ENCODE peak calls at places on chromosomes 4 and X, in seven cellular contexts. C, Q, U, I, T, R and D are unnamed samples.

GRCh38 chr4:26763649-26764048 is 97.0 kb upstream of the STIM2 start:
- DNase-seq in C (no peak), Q (peak), U (no peak), I (no peak), T (no peak), R (no peak), D (no peak)

GRCh38 chr4:52873191-52873590 is 11.1 kb downstream of the RASL11B start:
- DNase-seq in C (no peak), Q (no peak), U (no peak), I (no peak), T (no peak), R (no peak), D (no peak)

GRCh38 chrX:103626855-103627254 is 1.9 kb upstream of the TCEAL1 start:
- DNase-seq in C (no peak), Q (no peak), U (no peak), I (no peak), T (no peak), R (no peak), D (no peak)

GRCh38 chr4:36006226-36006625 is 238.1 kb downstream of the ARAP2 start:
- DNase-seq in C (no peak), Q (peak), U (no peak), I (no peak), T (no peak), R (no peak), D (no peak)

GRCh38 chr4:5051210-5051691 is at the start of gene STK32B:
- DNase-seq in C (peak), Q (peak), U (peak), I (peak), T (peak), R (peak), D (peak)

GRCh38 chrX:151370906-151371305 is 26.1 kb upstream of the VMA21 start:
- DNase-seq in C (peak), Q (no peak), U (no peak), I (no peak), T (peak), R (no peak), D (no peak)

GRCh38 chr4:74316397-74316796 is 8.1 kb downstream of the EPGN start:
- DNase-seq in C (no peak), Q (no peak), U (no peak), I (peak), T (no peak), R (no peak), D (no peak)

GRCh38 chr4:107036602-107037151 is 564 bp upstream of the DKK2 start:
- DNase-seq in C (no peak), Q (no peak), U (no peak), I (peak), T (no peak), R (no peak), D (peak)

GRCh38 chrX:132267392-132267791 is 48.1 kb upstream of the RAP2C start:
- DNase-seq in C (no peak), Q (no peak), U (no peak), I (no peak), T (no peak), R (no peak), D (no peak)

GRCh38 chr4:119037709-119038463 is 97.7 kb upstream of the MYOZ2 start:
- DNase-seq in C (no peak), Q (no peak), U (no peak), I (no peak), T (no peak), R (no peak), D (no peak)
- H3K4me3 ChIP-seq in C (no peak), Q (no peak), U (no peak), I (peak), T (no peak), R (no peak), D (no peak)

DNA sequence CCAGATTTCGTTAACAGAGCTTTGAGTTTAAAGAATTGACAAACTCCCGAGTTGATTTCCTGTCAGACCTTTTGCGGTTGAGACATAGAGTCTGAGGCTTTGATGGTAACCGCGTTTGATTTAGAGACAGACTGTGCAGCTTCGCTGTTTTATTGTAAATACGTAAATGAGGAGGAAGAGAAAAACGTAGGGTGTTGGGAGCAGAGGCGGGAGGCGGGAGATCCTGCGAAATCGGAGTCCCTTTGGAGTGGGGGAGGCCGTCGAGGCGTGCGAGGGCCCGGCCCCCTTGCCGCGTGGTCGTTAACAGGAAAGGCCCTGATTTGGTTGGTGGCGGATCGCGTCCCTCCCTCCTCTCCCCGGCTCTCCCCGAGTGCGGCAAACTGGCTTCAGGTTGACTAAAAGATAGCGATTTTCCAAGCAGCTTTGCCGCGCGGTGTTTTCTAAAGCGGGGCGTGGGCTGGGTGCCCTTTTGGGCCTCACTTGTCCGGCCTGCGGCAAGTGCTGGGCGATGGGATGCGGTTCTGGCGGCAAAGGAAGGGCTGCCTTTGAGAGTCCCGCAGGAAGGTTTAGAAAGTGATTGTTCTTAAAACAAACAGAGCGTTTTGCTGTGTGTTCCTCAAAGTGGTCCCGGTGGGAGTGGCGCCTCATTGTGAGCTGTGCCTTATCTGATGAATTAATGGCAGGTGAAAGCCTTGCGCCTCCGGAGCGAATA is 865 bp downstream of the SCML1 start:
- DNase-seq in C (peak), Q (peak), U (peak), I (peak), T (peak), R (peak), D (no peak)
- H3K4me3 ChIP-seq in C (peak), Q (no peak), U (peak), I (peak), T (peak), R (peak), D (peak)

GRCh38 chrX:153494061-153494460 is 719 bp upstream of the BGN start:
- DNase-seq in C (no peak), Q (no peak), U (peak), I (peak), T (no peak), R (no peak), D (no peak)
- H3K4me3 ChIP-seq in C (peak), Q (no peak), U (peak), I (no peak), T (no peak), R (no peak), D (peak)

DNA sequence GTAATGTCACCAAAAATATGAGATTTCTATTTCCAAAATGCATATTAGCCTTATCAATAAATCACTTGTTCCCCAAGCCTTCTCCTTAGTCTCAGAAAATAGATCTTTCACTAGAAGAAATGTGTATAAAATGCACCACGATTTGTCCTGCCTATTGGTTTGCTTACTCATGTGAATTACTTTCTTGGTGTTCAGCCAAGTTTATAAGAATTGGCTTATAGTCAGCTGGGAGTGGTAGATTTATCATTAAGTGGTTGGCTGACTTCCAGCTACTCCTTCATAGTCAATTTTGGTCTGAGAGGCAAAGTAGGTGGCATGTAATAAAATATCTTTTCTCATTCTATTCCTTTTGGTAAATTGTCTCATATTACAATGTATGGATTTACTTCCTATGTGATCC is 1.3 kb downstream of the SULT1E1 start:
- DNase-seq in C (no peak), Q (no peak), U (no peak), I (no peak), T (no peak), R (no peak), D (no peak)
- H3K4me3 ChIP-seq in C (no peak), Q (no peak), U (no peak), I (no peak), T (no peak), R (no peak), D (peak)

GRCh38 chr4:112704991-112705845 is 68.3 kb downstream of the LARP7 start:
- DNase-seq in C (peak), Q (no peak), U (peak), I (peak), T (peak), R (peak), D (peak)
- H3K4me3 ChIP-seq in C (peak), Q (no peak), U (peak), I (peak), T (peak), R (no peak), D (peak)

GRCh38 chrX:141405878-141406492 is 163.7 kb upstream of the SPANXC start:
- DNase-seq in C (no peak), Q (no peak), U (no peak), I (peak), T (no peak), R (no peak), D (no peak)
- H3K4me3 ChIP-seq in C (no peak), Q (no peak), U (no peak), I (no peak), T (no peak), R (no peak), D (no peak)

GRCh38 chr4:25233194-25233593 is 639 bp upstream of the PI4K2B start:
- DNase-seq in C (no peak), Q (no peak), U (no peak), I (no peak), T (no peak), R (no peak), D (no peak)
- H3K4me3 ChIP-seq in C (peak), Q (peak), U (peak), I (peak), T (peak), R (no peak), D (peak)

GRCh38 chrX:115639481-115639880 is 78.5 kb downstream of the PLS3 start:
- DNase-seq in C (no peak), Q (no peak), U (no peak), I (peak), T (no peak), R (no peak), D (no peak)
- H3K4me3 ChIP-seq in C (no peak), Q (no peak), U (no peak), I (no peak), T (no peak), R (no peak), D (no peak)